ENCODE peak calls at places on chromosomes 5 and 9, in four cellular contexts. One of them, this sample, is unnamed.
A peak's percentile ranks its signal among the peaks of the same experiment; 100 is the strongest.

GRCh38 chr9:136840877-136841645 is 1.2 kb upstream of the AJM1 start:
- DNase-seq in IMR-90: peak; percentile 62
- DNase-seq in H1: no peak
- DNase-seq in mesendoderm: peak; percentile 59
- DNase-seq in this sample: peak; percentile 57

GRCh38 chr9:37623267-37623666 is 27.5 kb upstream of the FRMPD1 start:
- DNase-seq in IMR-90: no peak
- DNase-seq in H1: no peak
- DNase-seq in mesendoderm: no peak
- DNase-seq in this sample: no peak

GRCh38 chr5:99449786-99450185 is 521.0 kb upstream of the CHD1 start:
- DNase-seq in IMR-90: no peak
- DNase-seq in H1: no peak
- DNase-seq in mesendoderm: no peak
- DNase-seq in this sample: no peak

GRCh38 chr9:214488-215448 is at the start of gene DOCK8:
- DNase-seq in IMR-90: no peak
- DNase-seq in H1: no peak
- DNase-seq in mesendoderm: peak; percentile 80
- DNase-seq in this sample: peak; percentile 83

GRCh38 chr5:1012316-1012841 is 3.8 kb downstream of the NKD2 start:
- DNase-seq in IMR-90: no peak
- DNase-seq in H1: no peak
- DNase-seq in mesendoderm: no peak
- DNase-seq in this sample: no peak

GRCh38 chr5:176447538-176447981 is 625 bp upstream of the FAF2 start:
- DNase-seq in IMR-90: no peak
- DNase-seq in H1: no peak
- DNase-seq in mesendoderm: no peak
- DNase-seq in this sample: no peak

GRCh38 chr9:134994926-134995791 is 77.4 kb upstream of the FCN1 start:
- DNase-seq in IMR-90: no peak
- DNase-seq in H1: no peak
- DNase-seq in mesendoderm: no peak
- DNase-seq in this sample: no peak

GRCh38 chr5:172678902-172679301 is 37.8 kb downstream of the NEURL1B start:
- DNase-seq in IMR-90: no peak
- DNase-seq in H1: no peak
- DNase-seq in mesendoderm: no peak
- DNase-seq in this sample: no peak

GRCh38 chr9:98231770-98232478 is 23.5 kb downstream of the TBC1D2 start:
- DNase-seq in IMR-90: peak; percentile 95
- DNase-seq in H1: no peak
- DNase-seq in mesendoderm: no peak
- DNase-seq in this sample: no peak

GRCh38 chr9:130447193-130447816 is 2.5 kb downstream of the ASS1 start:
- DNase-seq in IMR-90: no peak
- DNase-seq in H1: no peak
- DNase-seq in mesendoderm: no peak
- DNase-seq in this sample: no peak

GRCh38 chr5:170861855-170862766 is at the start of gene RANBP17:
- DNase-seq in IMR-90: peak; percentile 67
- DNase-seq in H1: peak; percentile 64
- DNase-seq in mesendoderm: peak; percentile 93
- DNase-seq in this sample: peak; percentile 88

GRCh38 chr9:72996106-72996505 is 43.3 kb upstream of the ALDH1A1 start:
- DNase-seq in IMR-90: no peak
- DNase-seq in H1: no peak
- DNase-seq in mesendoderm: no peak
- DNase-seq in this sample: no peak

GRCh38 chr5:59760798-59761348 is 132.7 kb downstream of the PDE4D start:
- DNase-seq in IMR-90: peak; percentile 55
- DNase-seq in H1: no peak
- DNase-seq in mesendoderm: no peak
- DNase-seq in this sample: no peak

GRCh38 chr5:115246361-115246991 is 16.2 kb downstream of the PGGT1B start:
- DNase-seq in IMR-90: peak; percentile 48
- DNase-seq in H1: no peak
- DNase-seq in mesendoderm: peak; percentile 57
- DNase-seq in this sample: no peak

GRCh38 chr5:170875811-170876210 is 14.0 kb downstream of the RANBP17 start:
- DNase-seq in IMR-90: no peak
- DNase-seq in H1: no peak
- DNase-seq in mesendoderm: no peak
- DNase-seq in this sample: no peak

DNA sequence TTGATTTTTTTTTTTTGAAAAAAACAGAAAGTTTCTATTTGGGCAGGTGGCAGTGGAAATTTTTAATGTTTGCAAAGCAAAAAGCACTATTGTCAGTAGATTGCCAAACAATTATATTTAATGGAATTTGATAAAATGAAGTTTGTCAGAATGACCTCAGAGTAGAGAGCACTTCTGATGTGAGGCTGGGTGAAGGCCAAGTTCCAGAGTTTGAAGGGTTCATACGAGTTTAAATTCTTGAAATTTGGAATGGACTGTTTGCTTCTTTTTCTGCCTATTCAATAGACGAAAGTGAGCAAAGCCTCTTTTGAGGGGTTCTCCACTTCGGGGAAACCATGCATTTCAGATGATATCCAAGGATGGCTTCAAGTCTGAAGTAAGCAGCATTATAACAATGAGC is 7.4 kb downstream of the SHC3 start:
- DNase-seq in IMR-90: no peak
- DNase-seq in H1: no peak
- DNase-seq in mesendoderm: no peak
- DNase-seq in this sample: no peak
- H4K5ac ChIP-seq in IMR-90: no peak overlapping the region
- H4K5ac ChIP-seq in H1: no peak overlapping the region
- H4K5ac ChIP-seq in mesendoderm: no peak overlapping the region
- H4K5ac ChIP-seq in this sample: no peak overlapping the region

GRCh38 chr5:83740741-83741140 is 20.1 kb upstream of the HAPLN1 start:
- DNase-seq in IMR-90: no peak
- DNase-seq in H1: no peak
- DNase-seq in mesendoderm: no peak
- DNase-seq in this sample: no peak
- H4K5ac ChIP-seq in IMR-90: no peak overlapping the region
- H4K5ac ChIP-seq in H1: no peak overlapping the region
- H4K5ac ChIP-seq in mesendoderm: no peak overlapping the region
- H4K5ac ChIP-seq in this sample: no peak overlapping the region

DNA sequence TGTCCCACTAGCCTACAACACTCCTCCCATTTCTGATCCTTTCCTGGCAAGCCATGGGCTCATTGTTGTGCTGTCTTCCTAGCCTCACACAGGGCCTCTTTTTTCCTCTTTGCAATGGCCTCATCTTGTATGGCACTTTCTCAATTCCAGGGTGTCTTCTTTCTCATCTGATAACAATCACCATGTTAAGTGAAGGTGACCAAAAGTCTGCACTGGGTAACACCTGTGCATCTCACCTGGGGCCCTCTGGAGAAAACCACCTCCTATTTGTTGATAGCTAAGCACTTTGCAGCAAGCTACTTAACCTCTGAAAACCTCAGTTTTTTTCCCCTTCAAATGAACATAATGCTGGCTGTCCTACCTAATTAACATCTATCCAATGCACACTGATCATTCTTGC is 60.2 kb upstream of the STK32A start:
- DNase-seq in IMR-90: no peak
- DNase-seq in H1: no peak
- DNase-seq in mesendoderm: no peak
- DNase-seq in this sample: no peak
- H4K5ac ChIP-seq in IMR-90: no peak overlapping the region
- H4K5ac ChIP-seq in H1: no peak overlapping the region
- H4K5ac ChIP-seq in mesendoderm: no peak overlapping the region
- H4K5ac ChIP-seq in this sample: no peak overlapping the region

DNA sequence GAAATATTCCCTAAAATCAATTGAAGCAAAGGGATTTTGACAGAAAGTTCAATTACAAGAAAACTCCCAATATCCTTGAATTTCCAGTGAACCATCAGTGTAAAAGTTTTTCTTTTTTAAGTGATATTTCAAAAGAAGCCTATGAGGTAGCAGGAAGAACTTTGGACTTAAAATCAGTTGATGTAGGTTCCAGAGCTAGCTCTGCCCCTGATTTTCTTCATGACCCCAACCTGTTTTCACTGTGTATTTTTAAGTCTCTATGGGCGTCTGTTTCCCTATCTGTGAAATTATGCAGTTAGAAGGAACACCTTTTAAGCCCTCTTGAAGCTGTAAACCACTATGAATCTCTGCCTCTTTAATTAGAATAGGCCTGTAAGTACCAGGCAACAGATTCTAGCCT is 66.2 kb upstream of the SLC1A1 start:
- DNase-seq in IMR-90: no peak
- DNase-seq in H1: no peak
- DNase-seq in mesendoderm: no peak
- DNase-seq in this sample: no peak
- H4K5ac ChIP-seq in IMR-90: no peak overlapping the region
- H4K5ac ChIP-seq in H1: no peak overlapping the region
- H4K5ac ChIP-seq in mesendoderm: no peak overlapping the region
- H4K5ac ChIP-seq in this sample: no peak overlapping the region

DNA sequence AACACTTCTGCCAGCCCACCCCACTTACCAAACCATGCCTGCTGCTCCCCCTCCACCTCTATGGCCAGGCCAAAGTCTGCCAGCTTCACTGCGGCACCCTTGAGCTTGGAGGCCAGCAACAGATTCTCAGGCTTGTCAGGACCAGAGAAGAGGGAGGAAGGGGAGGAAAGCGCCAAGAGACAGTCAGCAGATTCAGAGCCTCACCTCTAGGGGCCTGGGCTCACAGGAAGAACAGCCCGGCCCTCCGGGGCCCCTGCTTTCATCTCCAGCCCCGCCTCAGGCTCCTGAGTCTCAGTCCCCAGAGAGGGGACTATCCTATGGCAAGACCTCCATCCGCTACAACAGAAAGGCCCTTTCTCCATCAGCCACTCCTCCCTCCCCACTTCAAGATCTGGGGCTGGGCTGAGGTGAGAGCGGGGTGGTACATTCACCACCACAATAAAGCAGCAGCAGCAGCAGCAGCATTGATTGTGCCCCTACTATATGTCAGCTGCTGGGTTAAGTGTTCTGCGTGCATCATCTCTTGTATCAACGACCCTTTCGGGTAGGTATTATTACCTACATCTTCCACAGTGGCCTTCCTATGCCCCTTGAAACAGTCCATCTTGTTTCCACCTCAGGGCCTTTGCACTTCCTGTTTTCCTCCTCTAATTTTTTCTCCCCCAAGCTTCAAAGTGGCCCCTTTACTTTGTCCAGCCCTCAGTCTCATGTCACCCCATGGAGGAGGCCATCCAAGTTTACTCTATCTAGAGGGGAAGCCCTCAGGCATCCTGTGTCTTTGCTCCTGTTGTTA is 36.0 kb downstream of the CAMK2A start:
- DNase-seq in IMR-90: no peak
- DNase-seq in H1: no peak
- DNase-seq in mesendoderm: peak; percentile 49
- DNase-seq in this sample: peak; percentile 48
- H4K5ac ChIP-seq in IMR-90: no peak overlapping the region
- H4K5ac ChIP-seq in H1: no peak overlapping the region
- H4K5ac ChIP-seq in mesendoderm: no peak overlapping the region
- H4K5ac ChIP-seq in this sample: no peak overlapping the region

GRCh38 chr9:117460743-117461142 is 45.9 kb upstream of the ASTN2 start:
- DNase-seq in IMR-90: no peak
- DNase-seq in H1: no peak
- DNase-seq in mesendoderm: no peak
- DNase-seq in this sample: no peak

GRCh38 chr9:117459941-117460340 is 45.1 kb upstream of the ASTN2 start:
- DNase-seq in IMR-90: no peak
- DNase-seq in H1: no peak
- DNase-seq in mesendoderm: no peak
- DNase-seq in this sample: no peak

GRCh38 chr9:117462926-117463325 is 48.1 kb upstream of the ASTN2 start:
- DNase-seq in IMR-90: no peak
- DNase-seq in H1: no peak
- DNase-seq in mesendoderm: no peak
- DNase-seq in this sample: no peak

GRCh38 chr9:117458066-117458465 is 43.2 kb upstream of the ASTN2 start:
- DNase-seq in IMR-90: no peak
- DNase-seq in H1: no peak
- DNase-seq in mesendoderm: no peak
- DNase-seq in this sample: no peak

DNA sequence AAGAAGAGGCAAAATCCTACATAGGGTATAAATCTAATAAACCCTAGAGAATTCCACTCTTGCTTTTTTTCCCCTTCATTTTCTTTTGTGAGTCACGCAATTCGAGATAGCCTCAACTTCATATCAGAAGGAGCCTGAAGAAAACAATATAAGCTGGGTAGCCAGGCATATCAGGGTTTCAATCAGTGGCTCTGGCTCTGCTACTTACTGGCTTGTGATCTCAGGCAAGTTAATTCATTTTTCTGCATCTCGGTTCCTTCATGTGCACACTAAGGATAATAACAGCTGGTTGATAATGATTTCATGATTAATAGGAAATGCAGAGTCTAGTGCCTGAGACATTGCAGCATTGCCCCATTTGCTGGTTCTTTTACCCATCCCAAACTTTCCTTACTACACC is 46.5 kb upstream of the ASTN2 start:
- DNase-seq in IMR-90: no peak
- DNase-seq in H1: no peak
- DNase-seq in mesendoderm: no peak
- DNase-seq in this sample: no peak
- H4K5ac ChIP-seq in IMR-90: no peak overlapping the region
- H4K5ac ChIP-seq in H1: no peak overlapping the region
- H4K5ac ChIP-seq in mesendoderm: no peak overlapping the region
- H4K5ac ChIP-seq in this sample: no peak overlapping the region

DNA sequence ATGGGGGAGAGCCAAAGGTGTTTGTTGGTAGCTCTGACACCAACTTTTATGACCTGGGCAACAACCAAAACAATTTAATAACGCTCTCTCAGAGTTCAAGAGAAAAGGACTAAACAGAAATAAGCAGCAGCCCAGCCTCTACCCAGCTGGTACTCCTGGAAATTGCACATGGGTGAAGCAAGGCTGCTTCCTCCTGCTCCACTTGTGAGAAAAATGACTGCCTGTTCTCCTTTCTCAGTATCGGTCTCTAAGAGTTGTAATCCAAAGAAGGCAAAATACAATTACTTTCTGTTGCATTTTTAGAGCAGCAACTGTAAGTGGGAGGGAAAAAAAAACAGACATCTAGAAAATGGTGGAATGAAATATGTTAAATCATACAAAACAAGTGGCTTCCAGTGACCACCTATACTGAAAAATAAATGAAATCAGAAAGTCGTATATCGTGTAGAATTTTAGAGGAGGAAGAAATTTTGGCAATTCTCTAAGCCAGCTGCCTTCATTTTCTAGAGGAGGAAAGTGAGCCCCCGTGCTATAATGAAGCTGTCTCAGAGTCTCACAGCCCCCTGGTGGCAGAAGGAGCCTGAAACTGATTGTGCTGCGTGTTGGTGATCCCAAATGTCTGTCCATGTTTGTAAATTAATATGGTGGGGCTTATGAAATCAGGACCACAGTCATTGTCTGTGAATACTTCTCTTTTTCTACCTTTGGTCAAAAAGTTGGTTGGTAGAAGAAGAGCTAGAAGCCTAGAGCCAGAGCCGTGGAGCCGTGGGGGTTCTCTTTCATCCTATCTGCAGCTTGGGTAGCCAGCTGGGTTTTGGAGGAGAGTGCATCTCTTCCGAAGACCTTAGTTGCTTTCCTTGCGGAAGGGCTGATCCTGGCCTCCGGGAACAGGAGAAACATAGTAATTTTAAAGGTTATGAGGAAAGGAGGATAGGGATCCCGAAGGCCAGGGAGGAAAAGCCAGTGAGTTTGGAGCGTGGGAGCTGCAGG is 139.9 kb downstream of the PIP5K1B start:
- DNase-seq in IMR-90: peak; percentile 8
- DNase-seq in H1: no peak
- DNase-seq in mesendoderm: peak; percentile 65
- DNase-seq in this sample: peak; percentile 66
- H4K5ac ChIP-seq in IMR-90: no peak overlapping the region
- H4K5ac ChIP-seq in H1: no peak overlapping the region
- H4K5ac ChIP-seq in mesendoderm: no peak overlapping the region
- H4K5ac ChIP-seq in this sample: no peak overlapping the region

This sample was measured in H9.